ENCODE peak calls at places on chromosomes 11 and 22, in six cellular contexts. T, N, Q, X, G and E are unnamed samples.

GRCh38 chr11:125591659-125592304 is 870 bp upstream of the STT3A start:
- DNase-seq in X (no peak), Q (no peak), N (no peak), T (peak; percentile 50), G (peak; percentile 41), E (peak; percentile 13)

GRCh38 chr11:74322667-74323066 is 11.2 kb upstream of the P4HA3 start:
- DNase-seq in X (no peak), G (no peak), N (no peak), T (no peak), Q (no peak), E (peak; percentile 16)

GRCh38 chr22:48397531-48398180 is 1430.0 kb downstream of the BRD1 start:
- DNase-seq in N (no peak), T (no peak), Q (no peak), G (no peak), X (no peak), E (no peak)

GRCh38 chr22:19820880-19821522 is 33.7 kb downstream of the GNB1L start:
- DNase-seq in T (no peak), X (no peak), N (no peak), Q (no peak), G (peak; percentile 39), E (no peak)

GRCh38 chr11:71252782-71253730 is 679 bp upstream of the SHANK2 start:
- DNase-seq in T (peak; percentile 72), G (peak; percentile 64), Q (no peak), N (no peak), X (peak; percentile 94), E (peak; percentile 68)

GRCh38 chr11:15742626-15743243 is 613.6 kb downstream of the SOX6 start:
- DNase-seq in X (peak; percentile 47), N (no peak), G (no peak), T (no peak), Q (no peak), E (peak; percentile 50)

GRCh38 chr11:17400048-17400775 is 11.8 kb upstream of the KCNJ11 start:
- DNase-seq in X (no peak), N (no peak), Q (no peak), T (no peak), G (no peak), E (no peak)

GRCh38 chr22:46224044-46224746 is 25.9 kb downstream of the CDPF1 start:
- DNase-seq in T (peak; percentile 12), G (no peak), N (no peak), X (no peak), Q (no peak), E (no peak)

GRCh38 chr11:112085822-112086421 is 634 bp downstream of the TIMM8B start:
- DNase-seq in N (no peak), X (peak; percentile 46), Q (no peak), G (no peak), T (no peak), E (peak; percentile 17)

GRCh38 chr22:17097062-17097461 is 12.3 kb downstream of the IL17RA start:
- DNase-seq in Q (no peak), X (no peak), N (no peak), T (no peak), G (no peak), E (no peak)

GRCh38 chr11:2581931-2582435 is 117.8 kb downstream of the KCNQ1OT1 start:
- DNase-seq in N (no peak), G (peak; percentile 12), Q (no peak), T (no peak), X (no peak), E (no peak)

GRCh38 chr11:105045897-105046296 is 762 bp upstream of the CARD16 start:
- DNase-seq in N (no peak), X (no peak), G (no peak), Q (no peak), T (no peak), E (no peak)

DNA sequence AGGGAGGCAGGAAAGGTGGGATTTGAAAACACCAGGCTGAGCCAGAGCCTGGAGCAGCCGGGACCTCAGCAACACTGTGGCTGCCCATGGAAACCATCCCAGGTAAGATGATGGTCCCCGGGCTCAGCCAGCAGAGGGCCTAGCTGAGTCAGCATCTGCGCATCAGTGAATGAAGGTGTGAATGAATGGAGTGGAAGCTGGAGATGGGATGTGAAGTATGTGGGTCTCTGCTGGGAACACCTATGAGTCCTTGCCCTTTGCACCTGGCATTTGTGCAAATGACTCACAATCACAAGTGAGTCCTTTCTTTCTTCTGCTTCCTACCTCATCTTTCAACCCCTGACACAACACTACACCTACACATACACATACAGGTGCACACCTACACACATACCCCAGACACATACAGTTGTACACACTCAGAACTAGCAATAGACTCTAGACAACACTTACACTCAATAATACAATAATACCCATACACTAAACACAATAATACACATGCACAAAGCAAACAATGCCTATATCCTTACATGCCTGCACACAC is 62.8 kb upstream of the PRDM11 start:
- DNase-seq in Q (no peak), X (no peak), G (peak; percentile 83), N (no peak), T (peak; percentile 43), E (no peak)
- H4K91ac ChIP-seq in Q (peak overlapping the region; percentile 22), X (no peak overlapping the region), G (no peak overlapping the region), N (no peak overlapping the region), T (no peak overlapping the region), E (no peak overlapping the region)

GRCh38 chr11:76736773-76737495 is 46.2 kb upstream of the TSKU start:
- DNase-seq in X (no peak), Q (no peak), T (no peak), G (no peak), N (no peak), E (no peak)

GRCh38 chr11:76735841-76736240 is 47.3 kb upstream of the TSKU start:
- DNase-seq in N (no peak), X (no peak), G (no peak), Q (no peak), T (no peak), E (no peak)

GRCh38 chr11:76734456-76735217 is 48.5 kb upstream of the TSKU start:
- DNase-seq in X (no peak), N (no peak), T (no peak), G (no peak), Q (no peak), E (no peak)

GRCh38 chr11:76736266-76736665 is 46.9 kb upstream of the TSKU start:
- DNase-seq in N (no peak), Q (no peak), X (no peak), G (no peak), T (peak; percentile 33), E (no peak)

GRCh38 chr11:76735218-76735480 is 48.0 kb upstream of the TSKU start:
- DNase-seq in G (no peak), T (no peak), N (no peak), X (no peak), Q (no peak), E (no peak)
- H2BK5ac ChIP-seq in G (no peak overlapping the region), T (no peak overlapping the region), N (no peak overlapping the region), X (no peak overlapping the region), Q (peak overlapping the region; percentile 21), E (no peak overlapping the region)

DNA sequence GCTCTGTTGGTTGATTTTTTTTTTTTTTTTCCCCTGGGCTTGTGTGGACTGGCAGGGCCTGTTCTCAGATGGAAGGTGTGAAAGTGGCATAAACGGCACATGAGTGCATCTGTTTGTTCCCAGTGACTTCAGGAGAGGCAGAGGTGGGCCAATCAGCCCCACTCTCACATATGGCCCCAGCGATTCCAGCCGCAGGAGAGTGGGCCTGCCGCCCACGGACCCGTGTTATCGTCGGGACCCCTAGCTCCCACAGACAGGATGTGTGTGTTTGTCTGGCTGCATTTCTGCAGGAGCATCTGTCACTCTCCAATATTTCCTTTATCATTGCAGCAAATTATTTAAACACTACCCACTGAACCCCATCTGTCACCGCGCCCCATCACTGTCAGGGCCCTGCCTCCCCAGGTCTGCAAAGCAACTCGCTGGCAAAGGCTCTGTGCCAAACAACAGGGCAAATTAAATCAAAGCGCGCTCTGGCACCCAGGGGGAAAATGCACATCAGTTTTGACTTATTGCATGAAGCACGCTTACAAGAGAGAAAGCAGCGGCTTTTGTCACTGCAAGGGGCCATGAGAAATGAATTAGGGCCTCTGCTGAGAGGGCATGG is 886.3 kb downstream of the NTM start:
- DNase-seq in G (no peak), T (no peak), N (no peak), X (no peak), Q (no peak), E (no peak)
- H4K91ac ChIP-seq in G (no peak overlapping the region), T (no peak overlapping the region), N (no peak overlapping the region), X (no peak overlapping the region), Q (no peak overlapping the region), E (no peak overlapping the region)

GRCh38 chr11:63567044-63567840 is 4.1 kb upstream of the PLAAT2 start:
- DNase-seq in Q (no peak), G (peak; percentile 42), T (peak; percentile 85), X (peak; percentile 85), N (no peak), E (peak; percentile 88)
- H2BK5ac ChIP-seq in Q (peak overlapping the region; percentile 1), G (no peak overlapping the region), T (no peak overlapping the region), X (no peak overlapping the region), N (no peak overlapping the region), E (peak overlapping the region; percentile 46)

GRCh38 chr11:60932605-60933346 is 8.5 kb downstream of the TMEM132A start:
- DNase-seq in Q (no peak), G (no peak), T (no peak), N (no peak), X (no peak), E (no peak)

GRCh38 chr11:60931897-60932296 is 7.6 kb downstream of the TMEM132A start:
- DNase-seq in Q (no peak), G (no peak), T (no peak), X (no peak), N (no peak), E (no peak)

GRCh38 chr11:60934790-60935605 is 10.7 kb downstream of the TMEM132A start:
- DNase-seq in N (no peak), T (no peak), Q (no peak), G (no peak), X (no peak), E (no peak)

GRCh38 chr11:60934091-60934789 is 10.0 kb downstream of the TMEM132A start:
- DNase-seq in X (no peak), T (peak; percentile 48), Q (no peak), G (no peak), N (no peak), E (no peak)

GRCh38 chr11:60933416-60933815 is 9.2 kb downstream of the TMEM132A start:
- DNase-seq in Q (no peak), N (no peak), G (no peak), X (no peak), T (no peak), E (no peak)
- H4K91ac ChIP-seq in Q (no peak overlapping the region), N (no peak overlapping the region), G (no peak overlapping the region), X (no peak overlapping the region), T (no peak overlapping the region), E (no peak overlapping the region)

DNA sequence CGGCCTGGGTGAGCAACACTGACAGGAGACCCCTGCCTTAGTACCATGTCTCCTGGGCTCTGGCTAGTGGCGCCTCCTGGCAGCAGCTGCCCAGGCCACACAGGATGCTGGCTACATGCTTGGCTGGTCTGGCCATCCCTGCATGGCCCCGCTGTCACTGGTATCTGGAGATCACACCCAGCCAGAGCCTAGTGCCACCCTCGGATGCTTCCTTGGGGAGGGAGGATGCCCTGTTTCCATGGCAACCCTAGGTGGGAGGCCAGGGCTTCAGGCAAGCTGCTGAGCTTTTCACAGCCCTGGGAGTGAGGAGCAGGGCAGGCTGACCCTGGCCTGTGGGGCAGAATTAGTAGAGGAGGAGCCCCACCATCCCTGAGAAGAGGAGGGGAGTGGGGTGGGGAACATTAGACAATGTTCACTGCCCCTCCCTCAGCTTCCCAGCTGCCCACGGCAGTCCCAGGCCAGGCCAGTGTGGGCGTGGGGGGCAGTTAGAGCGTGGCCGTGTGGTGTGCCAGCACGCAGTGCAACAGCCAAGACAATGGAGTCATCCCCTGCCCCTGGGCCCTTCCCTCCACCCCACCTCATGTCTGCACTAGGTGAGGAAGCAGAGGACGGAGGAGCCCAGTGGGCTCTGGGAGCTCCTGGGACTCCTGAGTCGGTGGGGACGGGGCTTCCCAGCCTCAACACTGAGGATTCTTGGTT is 50.3 kb downstream of the PARVB start:
- DNase-seq in T (no peak), Q (no peak), G (no peak), X (no peak), N (no peak), E (no peak)
- H2BK5ac ChIP-seq in T (no peak overlapping the region), Q (no peak overlapping the region), G (no peak overlapping the region), X (no peak overlapping the region), N (no peak overlapping the region), E (no peak overlapping the region)